ENCODE peak calls at places on chromosomes 16 and 17, in six cellular contexts. J is HL-60, R is fibroblast of lung, Q is keratinocyte, E is kidney, S is upper lobe of right lung. Y is an unnamed sample.

GRCh38 chr17:72349508-72350472 is 229.0 kb downstream of the SOX9 start:
- DNase-seq in E (no peak), J (no peak), Q (no peak), R (no peak), S (no peak), Y (no peak)

GRCh38 chr16:88308441-88309173 is 74.2 kb upstream of the ZNF469 start:
- DNase-seq in Q (no peak), R (no peak), E (no peak), S (no peak), J (no peak), Y (no peak)

GRCh38 chr16:3289998-3290673 is 6.8 kb downstream of the ZNF263 start:
- DNase-seq in E (no peak), S (no peak), J (no peak), R (no peak), Q (no peak), Y (no peak)

GRCh38 chr16:30724641-30725464 is 23.4 kb upstream of the PHKG2 start:
- DNase-seq in J (peak; percentile 86), Q (no peak), S (peak; percentile 76), R (no peak), E (peak; percentile 76), Y (no peak)

GRCh38 chr17:64332502-64332901 is 58.2 kb downstream of the PECAM1 start:
- DNase-seq in R (no peak), J (no peak), E (no peak), S (no peak), Q (no peak), Y (no peak)

GRCh38 chr16:85206472-85207356 is 94.4 kb upstream of the CIBAR2 start:
- DNase-seq in Q (no peak), J (no peak), S (peak; percentile 75), R (peak; percentile 82), E (peak; percentile 92), Y (no peak)

GRCh38 chr16:58011652-58012051 is 10.4 kb downstream of the USB1 start:
- DNase-seq in S (no peak), E (no peak), R (no peak), J (no peak), Q (no peak), Y (peak; percentile 55)

GRCh38 chr16:9109255-9109654 is 17.8 kb downstream of the HAPSTR1 start:
- DNase-seq in Q (no peak), E (no peak), R (no peak), S (no peak), J (no peak), Y (no peak)

GRCh38 chr16:89264800-89265550 is 47.5 kb downstream of the ZNF778 start:
- DNase-seq in Q (no peak), S (no peak), E (peak; percentile 57), R (no peak), J (no peak), Y (no peak)

GRCh38 chr17:45131616-45132301 is 556 bp downstream of the PLCD3 start:
- DNase-seq in E (peak; percentile 88), R (no peak), J (peak; percentile 19), Q (no peak), S (peak; percentile 80), Y (no peak)

GRCh38 chr16:71723537-71724319 is 773 bp downstream of the PHLPP2 start:
- DNase-seq in S (peak; percentile 89), J (peak; percentile 40), Q (no peak), R (peak; percentile 52), E (peak; percentile 89), Y (peak; percentile 50)

GRCh38 chr17:55727920-55728319 is 5.3 kb upstream of the TMEM100 start:
- DNase-seq in S (no peak), J (no peak), Q (no peak), R (no peak), E (no peak), Y (no peak)

GRCh38 chr17:40209404-40210093 is 9.6 kb upstream of the WIPF2 start:
- DNase-seq in R (no peak), E (no peak), S (no peak), J (no peak), Q (no peak), Y (peak; percentile 45)

GRCh38 chr16:80147021-80147680 is 393.6 kb upstream of the DYNLRB2 start:
- DNase-seq in J (no peak), Q (no peak), R (no peak), E (no peak), S (no peak), Y (no peak)

GRCh38 chr17:20009052-20009301 is 182 bp upstream of the SPECC1 start:
- DNase-seq in J (no peak), E (no peak), R (no peak), Q (no peak), S (peak; percentile 88), Y (peak; percentile 82)

GRCh38 chr17:59516451-59516850 is 49.0 kb upstream of the DHX40 start:
- DNase-seq in Q (no peak), E (no peak), R (no peak), S (no peak), J (no peak), Y (no peak)

GRCh38 chr17:79315282-79316106 is 240.9 kb downstream of the ENGASE start:
- DNase-seq in E (no peak), S (no peak), J (no peak), R (no peak), Q (no peak), Y (no peak)

GRCh38 chr17:29010129-29010528 is 4.3 kb upstream of the SEZ6 start:
- DNase-seq in Q (no peak), S (no peak), J (no peak), R (no peak), E (no peak), Y (no peak)

GRCh38 chr16:56990407-56991286 is 1.3 kb downstream of the NLRC5 start:
- DNase-seq in E (no peak), Q (no peak), S (no peak), J (no peak), R (no peak), Y (no peak)

GRCh38 chr16:28935924-28936783 is 4.4 kb downstream of the CD19 start:
- DNase-seq in S (peak; percentile 92), R (peak; percentile 57), J (peak; percentile 85), E (peak; percentile 92), Q (peak; percentile 32), Y (peak; percentile 61)

GRCh38 chr16:48106445-48106844 is 49.3 kb downstream of the ABCC12 start:
- DNase-seq in Q (no peak), S (no peak), E (no peak), R (no peak), J (no peak), Y (no peak)

GRCh38 chr17:17540278-17540906 is 44.2 kb upstream of the RASD1 start:
- DNase-seq in E (peak; percentile 47), Q (no peak), S (no peak), J (no peak), R (no peak), Y (no peak)
- H3K4me3 ChIP-seq in E (no peak overlapping the region), Q (no peak overlapping the region), S (no peak overlapping the region), J (no peak overlapping the region), R (no peak overlapping the region), Y (no peak overlapping the region)

GRCh38 chr17:31858647-31859486 is at the start of gene COPRS:
- DNase-seq in J (peak; percentile 77), R (peak; percentile 87), S (peak; percentile 95), E (peak; percentile 97), Q (peak; percentile 19), Y (peak; percentile 95)
- TF ChIP-seq CTCF in J (no peak), R (no peak), S (no peak), E (no peak), Q (peak; percentile 23), Y (no peak)

GRCh38 chr17:47852113-47852949 is 1.4 kb upstream of the SP6 start:
- DNase-seq in J (no peak), E (no peak), Q (no peak), S (no peak), R (no peak), Y (peak; percentile 24)

GRCh38 chr17:47850692-47851573 is at the start of gene SP6:
- DNase-seq in Q (no peak), R (peak; percentile 14), E (peak; percentile 94), S (peak; percentile 92), J (peak; percentile 9), Y (peak; percentile 85)

GRCh38 chr17:47853616-47854015 is 2.7 kb upstream of the SP6 start:
- DNase-seq in J (no peak), Q (no peak), E (no peak), S (no peak), R (no peak), Y (no peak)

GRCh38 chr17:47850373-47850691 is 631 bp downstream of the SP6 start:
- DNase-seq in Q (no peak), S (no peak), E (no peak), J (no peak), R (no peak), Y (no peak)

GRCh38 chr17:47851764-47852112 is 775 bp upstream of the SP6 start:
- DNase-seq in S (no peak), J (no peak), E (no peak), Q (no peak), R (no peak), Y (no peak)
- H3K4me3 ChIP-seq in S (no peak overlapping the region), J (no peak overlapping the region), E (no peak overlapping the region), Q (no peak overlapping the region), R (no peak overlapping the region), Y (no peak overlapping the region)

DNA sequence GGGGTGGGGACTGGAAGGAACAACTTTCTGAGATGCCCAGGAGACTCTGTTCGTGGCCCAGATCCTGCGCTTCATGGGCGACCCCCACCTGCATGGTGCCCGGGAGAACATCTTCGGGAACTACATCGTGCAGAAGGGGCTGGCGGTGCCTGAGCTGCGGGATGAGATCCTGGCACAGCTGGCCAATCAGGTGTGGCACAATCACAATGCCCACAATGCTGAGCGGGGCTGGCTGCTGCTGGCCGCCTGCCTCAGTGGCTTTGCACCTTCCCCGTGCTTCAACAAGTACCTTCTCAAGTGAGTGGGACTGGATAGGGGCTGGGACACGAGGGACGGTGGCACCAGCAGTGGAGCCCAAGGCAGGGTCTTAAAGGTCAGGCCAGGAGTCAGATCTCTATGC is 37.3 kb downstream of the MYO15A start:
- DNase-seq in Q (no peak), E (peak; percentile 39), J (no peak), S (no peak), R (no peak), Y (no peak)
- TF ChIP-seq CTCF in Q (no peak), E (no peak), J (no peak), S (no peak), R (no peak), Y (no peak)

GRCh38 chr17:78252111-78252634 is 20.7 kb downstream of the TMEM235 start:
- DNase-seq in J (no peak), S (peak; percentile 63), R (no peak), Q (no peak), E (no peak), Y (no peak)

GRCh38 chr17:78249836-78250806 is 18.7 kb downstream of the TMEM235 start:
- DNase-seq in R (no peak), J (no peak), S (no peak), E (peak; percentile 72), Q (no peak), Y (no peak)

GRCh38 chr17:78252701-78253635 is 21.5 kb downstream of the TMEM235 start:
- DNase-seq in Q (no peak), J (no peak), R (no peak), S (peak; percentile 59), E (peak; percentile 82), Y (no peak)

GRCh38 chr17:78251773-78252103 is 20.3 kb downstream of the TMEM235 start:
- DNase-seq in Q (no peak), R (no peak), S (no peak), E (peak; percentile 70), J (no peak), Y (no peak)

GRCh38 chr17:78250891-78251772 is 19.7 kb downstream of the TMEM235 start:
- DNase-seq in E (peak; percentile 95), R (peak; percentile 79), S (peak; percentile 94), Q (peak; percentile 85), J (peak; percentile 87), Y (peak; percentile 76)
- H3K4me3 ChIP-seq in E (no peak overlapping the region), R (no peak overlapping the region), S (no peak overlapping the region), Q (peak overlapping the region; percentile 46), J (no peak overlapping the region), Y (no peak overlapping the region)

Y was measured in foreskin fibroblast.